ENCODE peak calls at places on chromosomes 12 and 14, in five cellular contexts. One of them, this sample, is unnamed.

GRCh38 chr14:100532916-100533630 is 54.1 kb downstream of the BEGAIN start:
- DNase-seq in uterus: peak
- DNase-seq in body of pancreas: peak
- DNase-seq in HCT116: no peak
- DNase-seq in adrenal gland: peak
- DNase-seq in this sample: peak

GRCh38 chr12:63150255-63151060 is 543 bp downstream of the AVPR1A start:
- DNase-seq in uterus: peak
- DNase-seq in body of pancreas: peak
- DNase-seq in HCT116: no peak
- DNase-seq in adrenal gland: peak
- DNase-seq in this sample: no peak

GRCh38 chr12:127583041-127583440 is 683.9 kb upstream of the TMEM132C start:
- DNase-seq in uterus: no peak
- DNase-seq in body of pancreas: no peak
- DNase-seq in HCT116: no peak
- DNase-seq in adrenal gland: no peak
- DNase-seq in this sample: no peak

GRCh38 chr14:94691658-94692029 is 78.3 kb downstream of the GSC start:
- DNase-seq in uterus: no peak
- DNase-seq in body of pancreas: no peak
- DNase-seq in HCT116: no peak
- DNase-seq in adrenal gland: no peak
- DNase-seq in this sample: no peak

GRCh38 chr12:59980491-59980890 is 384.7 kb downstream of the SLC16A7 start:
- DNase-seq in uterus: no peak
- DNase-seq in body of pancreas: no peak
- DNase-seq in HCT116: no peak
- DNase-seq in adrenal gland: no peak
- DNase-seq in this sample: no peak

GRCh38 chr14:51539571-51540037 is 112.1 kb upstream of the FRMD6 start:
- DNase-seq in uterus: no peak
- DNase-seq in body of pancreas: no peak
- DNase-seq in HCT116: no peak
- DNase-seq in adrenal gland: no peak
- DNase-seq in this sample: no peak

GRCh38 chr12:32926963-32927362 is 30.4 kb upstream of the PKP2 start:
- DNase-seq in uterus: no peak
- DNase-seq in body of pancreas: no peak
- DNase-seq in HCT116: no peak
- DNase-seq in adrenal gland: no peak
- DNase-seq in this sample: no peak

GRCh38 chr14:104451474-104451873 is 128.1 kb upstream of the C14orf180 start:
- DNase-seq in uterus: no peak
- DNase-seq in body of pancreas: no peak
- DNase-seq in HCT116: no peak
- DNase-seq in adrenal gland: no peak
- DNase-seq in this sample: no peak

GRCh38 chr12:106282457-106283097 is 20.0 kb upstream of the TCP11L2 start:
- DNase-seq in uterus: peak
- DNase-seq in body of pancreas: peak
- DNase-seq in HCT116: peak
- DNase-seq in adrenal gland: peak
- DNase-seq in this sample: peak

GRCh38 chr14:104163541-104163940 is 25.2 kb downstream of the KIF26A start:
- DNase-seq in uterus: no peak
- DNase-seq in body of pancreas: no peak
- DNase-seq in HCT116: no peak
- DNase-seq in adrenal gland: no peak
- DNase-seq in this sample: no peak

GRCh38 chr12:84738481-84738972 is 174.1 kb downstream of the SLC6A15 start:
- DNase-seq in uterus: no peak
- DNase-seq in body of pancreas: no peak
- DNase-seq in HCT116: no peak
- DNase-seq in adrenal gland: no peak
- DNase-seq in this sample: no peak

GRCh38 chr14:75293920-75294648 is 15.5 kb downstream of the FOS start:
- DNase-seq in uterus: peak
- DNase-seq in body of pancreas: peak
- DNase-seq in HCT116: peak
- DNase-seq in adrenal gland: peak
- DNase-seq in this sample: peak

GRCh38 chr14:35114036-35114435 is 7.8 kb downstream of the PPP2R3C start:
- DNase-seq in uterus: no peak
- DNase-seq in body of pancreas: no peak
- DNase-seq in HCT116: no peak
- DNase-seq in adrenal gland: no peak
- DNase-seq in this sample: no peak

GRCh38 chr12:110848524-110848923 is 1.7 kb downstream of the CCDC63 start:
- DNase-seq in uterus: no peak
- DNase-seq in body of pancreas: no peak
- DNase-seq in HCT116: no peak
- DNase-seq in adrenal gland: no peak
- DNase-seq in this sample: no peak

GRCh38 chr12:128402481-128402880 is 135.5 kb downstream of the TMEM132C start:
- DNase-seq in uterus: no peak
- DNase-seq in body of pancreas: no peak
- DNase-seq in HCT116: no peak
- DNase-seq in adrenal gland: no peak
- DNase-seq in this sample: no peak

GRCh38 chr12:130712346-130713065 is 3.6 kb downstream of the RIMBP2 start:
- DNase-seq in uterus: no peak
- DNase-seq in body of pancreas: no peak
- DNase-seq in HCT116: no peak
- DNase-seq in adrenal gland: no peak
- DNase-seq in this sample: no peak

GRCh38 chr12:7994731-7995205 is 37.7 kb upstream of the FOXJ2 start:
- DNase-seq in uterus: no peak
- DNase-seq in body of pancreas: no peak
- DNase-seq in HCT116: no peak
- DNase-seq in adrenal gland: no peak
- DNase-seq in this sample: no peak

GRCh38 chr12:72511906-72512305 is 239.7 kb downstream of the TRHDE start:
- DNase-seq in uterus: no peak
- DNase-seq in body of pancreas: no peak
- DNase-seq in HCT116: no peak
- DNase-seq in adrenal gland: no peak
- DNase-seq in this sample: no peak

GRCh38 chr12:27823038-27823437 is 43.0 kb upstream of the MANSC4 start:
- DNase-seq in uterus: no peak
- DNase-seq in body of pancreas: no peak
- DNase-seq in HCT116: no peak
- DNase-seq in adrenal gland: no peak
- DNase-seq in this sample: no peak

GRCh38 chr12:52235001-52235760 is 2.1 kb downstream of the KRT7 start:
- DNase-seq in uterus: no peak
- DNase-seq in body of pancreas: no peak
- DNase-seq in HCT116: no peak
- DNase-seq in adrenal gland: no peak
- DNase-seq in this sample: no peak

GRCh38 chr12:52232916-52233461 is at the start of gene KRT7:
- DNase-seq in uterus: no peak
- DNase-seq in body of pancreas: peak
- DNase-seq in HCT116: no peak
- DNase-seq in adrenal gland: no peak
- DNase-seq in this sample: no peak

GRCh38 chr12:52233462-52234141 is 559 bp downstream of the KRT7 start:
- DNase-seq in uterus: no peak
- DNase-seq in body of pancreas: peak
- DNase-seq in HCT116: no peak
- DNase-seq in adrenal gland: no peak
- DNase-seq in this sample: no peak

GRCh38 chr12:52235822-52236291 is 2.8 kb downstream of the KRT7 start:
- DNase-seq in uterus: no peak
- DNase-seq in body of pancreas: peak
- DNase-seq in HCT116: no peak
- DNase-seq in adrenal gland: no peak
- DNase-seq in this sample: no peak

GRCh38 chr12:52234226-52234810 is 1.3 kb downstream of the KRT7 start:
- DNase-seq in uterus: no peak
- DNase-seq in body of pancreas: no peak
- DNase-seq in HCT116: no peak
- DNase-seq in adrenal gland: no peak
- DNase-seq in this sample: no peak
- H3K4me3 ChIP-seq in uterus: no peak
- H3K4me3 ChIP-seq in body of pancreas: no peak
- H3K4me3 ChIP-seq in HCT116: no peak
- H3K4me3 ChIP-seq in adrenal gland: no peak
- H3K4me3 ChIP-seq in this sample: no peak

GRCh38 chr12:93742086-93742934 is 65.1 kb downstream of the CRADD start:
- DNase-seq in uterus: peak
- DNase-seq in body of pancreas: peak
- DNase-seq in HCT116: peak
- DNase-seq in adrenal gland: peak
- DNase-seq in this sample: peak
- TF ChIP-seq POLR2A in uterus: peak
- TF ChIP-seq POLR2A in body of pancreas: peak
- TF ChIP-seq POLR2A in HCT116: no peak
- TF ChIP-seq POLR2A in adrenal gland: peak
- TF ChIP-seq POLR2A in this sample: no peak

GRCh38 chr14:54625158-54625557 is 58.2 kb downstream of the SAMD4A start:
- DNase-seq in uterus: no peak
- DNase-seq in body of pancreas: no peak
- DNase-seq in HCT116: no peak
- DNase-seq in adrenal gland: no peak
- DNase-seq in this sample: no peak
- H3K27ac ChIP-seq in uterus: no peak
- H3K27ac ChIP-seq in body of pancreas: no peak
- H3K27ac ChIP-seq in HCT116: no peak
- H3K27ac ChIP-seq in adrenal gland: no peak
- H3K27ac ChIP-seq in this sample: peak

DNA sequence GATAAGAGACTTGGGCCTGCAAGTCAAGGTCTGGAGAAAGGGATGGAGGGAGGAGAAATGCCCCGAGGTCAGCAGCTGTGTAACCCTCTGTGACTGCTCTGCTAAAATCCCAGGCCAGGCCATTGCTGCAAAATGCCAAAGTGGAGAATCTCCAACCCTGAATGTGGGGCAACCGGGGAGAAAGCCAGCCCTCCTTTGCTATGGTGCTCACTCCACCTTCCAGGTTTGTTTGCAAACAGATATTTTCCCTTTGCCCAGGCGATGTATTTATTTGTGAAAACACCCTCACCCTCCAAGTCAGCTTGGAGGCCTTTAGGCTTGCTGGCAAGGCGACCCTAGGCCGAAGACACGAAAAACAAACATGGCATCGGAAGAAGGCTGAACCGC is 1.1 kb upstream of the TBX5 start:
- DNase-seq in uterus: no peak
- DNase-seq in body of pancreas: no peak
- DNase-seq in HCT116: no peak
- DNase-seq in adrenal gland: no peak
- DNase-seq in this sample: no peak
- H3K4me3 ChIP-seq in uterus: no peak
- H3K4me3 ChIP-seq in body of pancreas: no peak
- H3K4me3 ChIP-seq in HCT116: no peak
- H3K4me3 ChIP-seq in adrenal gland: no peak
- H3K4me3 ChIP-seq in this sample: no peak